ENCODE peak calls at places on chromosome 3, in eight cellular contexts. Z is HS-27A; D is myocyte; B is smooth muscle cell of the brain vasculature; I is adipocyte; M is EL; O is fibroblast of the conjunctiva; S is activated naive CD4-positive, alpha-beta T cell treated with anti-CD3 and anti-CD28 coated beads for 36 hours. X is an unnamed sample.

GRCh38 chr3:185153861-185154629 is 1.2 kb upstream of the C3orf70 start:
- DNase-seq in I (no peak), M (no peak), D (peak), O (no peak), B (no peak), S (no peak), Z (no peak), X (no peak)

GRCh38 chr3:3853584-3853983 is 54.4 kb downstream of the LRRN1 start:
- DNase-seq in I (no peak), O (no peak), Z (no peak), M (no peak), S (no peak), D (no peak), B (no peak), X (no peak)

GRCh38 chr3:171407746-171408145 is 52.5 kb downstream of the TNIK start:
- DNase-seq in M (peak), I (no peak), O (no peak), D (peak), S (peak), Z (peak), B (no peak), X (peak)

GRCh38 chr3:69200384-69201068 is 78.1 kb upstream of the LMOD3 start:
- DNase-seq in M (no peak), B (peak), O (no peak), I (peak), D (peak), Z (no peak), S (peak), X (no peak)

GRCh38 chr3:49476563-49476962 is 6.5 kb downstream of the DAG1 start:
- DNase-seq in D (peak), I (peak), Z (no peak), M (peak), B (no peak), O (no peak), S (peak), X (peak)

GRCh38 chr3:98779936-98780335 is 16.8 kb downstream of the ST3GAL6 start:
- DNase-seq in I (no peak), M (peak), S (no peak), D (no peak), B (no peak), O (no peak), Z (peak), X (peak)

GRCh38 chr3:86993704-86994103 is 2.8 kb upstream of the VGLL3 start:
- DNase-seq in S (no peak), O (no peak), B (no peak), M (peak), D (peak), I (peak), Z (no peak), X (peak)

GRCh38 chr3:58013973-58014649 is 5.9 kb downstream of the FLNB start:
- DNase-seq in O (peak), B (peak), M (peak), I (peak), S (no peak), Z (peak), D (peak), X (peak)

GRCh38 chr3:57691411-57692133 is 1.3 kb downstream of the DENND6A start:
- DNase-seq in S (peak), D (no peak), M (no peak), B (no peak), I (peak), Z (no peak), O (no peak), X (peak)

GRCh38 chr3:49903451-49904424 is at the start of gene MST1R:
- DNase-seq in I (no peak), Z (no peak), S (peak), M (no peak), B (no peak), O (no peak), D (no peak), X (peak)

GRCh38 chr3:117045143-117045542 is 335.6 kb downstream of the TUSC7 start:
- DNase-seq in I (peak), D (no peak), M (peak), S (no peak), O (no peak), Z (no peak), B (no peak), X (peak)